ENCODE peak calls at places on chromosomes 2 and 18, in ten cellular contexts. I is HL-60, P is vagina, H is HepG2, S is HCT116, T is sigmoid colon, K is suprapubic skin, R is GM23338, O is Panc1, M is prostate gland. B is an unnamed sample.

GRCh38 chr18:13530879-13531387 is 195.4 kb downstream of the FAM210A start:
- DNase-seq in I (no peak), P (peak; percentile 82), H (no peak), S (peak; percentile 4), T (peak; percentile 88), K (no peak), R (peak; percentile 50), O (peak; percentile 7), M (peak; percentile 38), B (no peak)

GRCh38 chr2:224077773-224078507 is 38.9 kb upstream of the SERPINE2 start:
- DNase-seq in I (no peak), P (no peak), H (no peak), S (no peak), T (no peak), K (no peak), R (no peak), O (no peak), M (no peak), B (no peak)

GRCh38 chr2:234468503-234468902 is 28.4 kb downstream of the ARL4C start:
- DNase-seq in I (no peak), P (no peak), H (no peak), S (no peak), T (no peak), K (no peak), R (no peak), O (no peak), M (peak; percentile 70), B (no peak)

GRCh38 chr2:71003396-71003795 is 8.7 kb upstream of the TEX261 start:
- DNase-seq in I (no peak), P (no peak), H (no peak), S (no peak), T (no peak), K (no peak), R (no peak), O (no peak), M (no peak), B (no peak)

GRCh38 chr18:382423-382984 is 114.7 kb upstream of the THOC1 start:
- DNase-seq in I (no peak), P (no peak), H (no peak), S (no peak), T (no peak), K (no peak), R (no peak), O (no peak), M (no peak), B (no peak)

GRCh38 chr2:240235149-240235803 is 94.8 kb upstream of the OTOS start:
- DNase-seq in I (no peak), P (no peak), H (no peak), S (no peak), T (peak; percentile 58), K (peak; percentile 72), R (no peak), O (no peak), M (no peak), B (no peak)

GRCh38 chr2:197972017-197972416 is 167.6 kb downstream of the PLCL1 start:
- DNase-seq in I (no peak), P (no peak), H (no peak), S (no peak), T (peak; percentile 74), K (no peak), R (no peak), O (no peak), M (no peak), B (no peak)

GRCh38 chr2:202158796-202159195 is 79.6 kb downstream of the SUMO1 start:
- DNase-seq in I (no peak), P (no peak), H (no peak), S (no peak), T (no peak), K (no peak), R (no peak), O (no peak), M (peak; percentile 8), B (no peak)

DNA sequence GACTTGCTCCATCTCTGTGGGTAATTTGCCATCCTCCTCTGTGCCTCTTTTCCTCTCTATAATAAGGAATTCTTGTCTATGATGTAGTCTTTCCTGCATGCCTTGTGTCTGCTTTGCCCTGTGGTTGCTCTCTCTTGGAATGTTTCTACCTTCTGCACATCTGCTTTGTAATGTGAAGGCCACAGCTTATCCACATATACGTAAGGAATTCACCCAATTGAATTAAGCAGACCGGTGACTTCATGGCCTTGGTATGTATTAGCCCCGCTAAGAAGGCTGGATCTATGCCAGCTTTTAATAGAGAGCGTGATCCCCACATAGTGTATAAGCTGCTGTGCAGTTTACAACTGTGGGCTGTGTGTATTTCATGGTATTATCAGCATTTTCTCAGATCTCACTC is 274.7 kb downstream of the RNF144A start:
- DNase-seq in I (no peak), P (no peak), H (peak; percentile 5), S (no peak), T (no peak), K (no peak), R (peak; percentile 6), O (no peak), M (no peak), B (no peak)
- TF ChIP-seq POLR2AphosphoS5 in I (no peak), P (no peak), H (no peak), S (no peak), T (no peak), K (no peak), R (no peak), O (no peak), M (no peak), B (no peak)

GRCh38 chr18:22169889-22170420 is 566 bp downstream of the GATA6 start:
- DNase-seq in I (no peak), P (no peak), H (peak; percentile 7), S (no peak), T (no peak), K (no peak), R (peak; percentile 67), O (no peak), M (no peak), B (no peak)

GRCh38 chr18:22169011-22169888 is at the start of gene GATA6:
- DNase-seq in I (peak; percentile 39), P (peak; percentile 89), H (peak; percentile 84), S (peak; percentile 85), T (peak; percentile 89), K (no peak), R (peak; percentile 88), O (peak; percentile 27), M (peak; percentile 81), B (peak; percentile 48)

GRCh38 chr18:22171839-22172582 is 2.6 kb downstream of the GATA6 start:
- DNase-seq in I (no peak), P (no peak), H (no peak), S (no peak), T (no peak), K (no peak), R (no peak), O (no peak), M (no peak), B (no peak)

GRCh38 chr18:22171263-22171838 is 2.0 kb downstream of the GATA6 start:
- DNase-seq in I (no peak), P (no peak), H (no peak), S (no peak), T (no peak), K (no peak), R (no peak), O (no peak), M (no peak), B (no peak)

GRCh38 chr18:22170421-22171262 is 1.3 kb downstream of the GATA6 start:
- DNase-seq in I (no peak), P (peak; percentile 87), H (peak; percentile 13), S (no peak), T (peak; percentile 77), K (no peak), R (peak; percentile 51), O (no peak), M (peak; percentile 54), B (no peak)
- TF ChIP-seq POLR2AphosphoS5 in I (no peak), P (no peak), H (no peak), S (no peak), T (peak; percentile 56), K (no peak), R (no peak), O (no peak), M (no peak), B (no peak)

GRCh38 chr18:11689031-11689971 is at the start of gene GNAL:
- DNase-seq in I (peak; percentile 40), P (peak; percentile 87), H (peak; percentile 55), S (peak; percentile 77), T (peak; percentile 88), K (peak; percentile 86), R (peak; percentile 96), O (peak; percentile 12), M (peak; percentile 77), B (peak; percentile 48)

GRCh38 chr18:11695736-11696135 is 6.7 kb downstream of the GNAL start:
- DNase-seq in I (no peak), P (no peak), H (no peak), S (no peak), T (no peak), K (no peak), R (no peak), O (no peak), M (no peak), B (no peak)

DNA sequence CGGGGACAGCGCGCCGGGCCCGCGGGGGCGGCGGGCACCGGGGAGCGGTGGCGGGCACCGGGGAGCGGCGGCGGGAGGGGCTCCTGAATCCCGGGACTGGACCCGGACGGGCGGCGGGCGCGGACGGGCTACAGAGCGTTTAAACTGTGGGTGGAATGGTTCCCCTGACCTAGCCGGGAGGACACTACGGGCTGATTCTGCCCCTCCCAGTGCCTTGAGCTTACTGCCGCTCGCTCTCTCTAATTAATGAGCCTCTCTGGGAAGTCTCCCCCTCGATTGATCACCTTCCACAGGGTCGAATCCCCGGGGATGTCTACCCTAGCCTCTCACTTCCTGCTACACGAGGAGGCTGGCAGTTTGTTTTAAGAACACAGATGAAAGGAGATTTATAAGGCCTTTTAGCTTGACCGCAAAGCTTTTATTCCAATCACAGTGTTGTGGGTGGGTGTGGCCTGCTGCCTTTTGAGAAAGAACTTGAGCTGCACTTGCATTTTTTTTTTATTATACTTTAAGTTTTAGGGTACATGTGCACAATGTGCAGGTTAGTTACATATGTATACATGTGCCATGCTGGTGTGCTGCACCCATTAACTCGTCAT is 1.0 kb downstream of the GNAL start:
- DNase-seq in I (no peak), P (peak; percentile 84), H (no peak), S (no peak), T (no peak), K (no peak), R (no peak), O (no peak), M (no peak), B (no peak)
- TF ChIP-seq POLR2AphosphoS5 in I (no peak), P (no peak), H (no peak), S (no peak), T (no peak), K (no peak), R (no peak), O (no peak), M (no peak), B (no peak)

GRCh38 chr2:207796585-207797350 is 27.1 kb upstream of the FZD5 start:
- DNase-seq in I (no peak), P (no peak), H (peak; percentile 87), S (no peak), T (no peak), K (no peak), R (peak; percentile 75), O (no peak), M (no peak), B (no peak)

GRCh38 chr2:207791579-207792243 is 22.0 kb upstream of the FZD5 start:
- DNase-seq in I (no peak), P (no peak), H (peak; percentile 44), S (no peak), T (no peak), K (no peak), R (peak; percentile 37), O (no peak), M (no peak), B (no peak)

GRCh38 chr2:207787800-207788199 is 18.1 kb upstream of the FZD5 start:
- DNase-seq in I (no peak), P (no peak), H (no peak), S (no peak), T (no peak), K (no peak), R (no peak), O (no peak), M (no peak), B (no peak)

GRCh38 chr2:207790898-207791297 is 21.2 kb upstream of the FZD5 start:
- DNase-seq in I (no peak), P (no peak), H (no peak), S (no peak), T (no peak), K (no peak), R (no peak), O (no peak), M (no peak), B (no peak)

GRCh38 chr2:207792244-207792785 is 22.6 kb upstream of the FZD5 start:
- DNase-seq in I (no peak), P (no peak), H (peak; percentile 84), S (peak; percentile 69), T (no peak), K (no peak), R (peak; percentile 36), O (no peak), M (peak; percentile 11), B (no peak)
- TF ChIP-seq POLR2AphosphoS5 in I (peak; percentile 39), P (no peak), H (peak; percentile 76), S (peak; percentile 78), T (no peak), K (no peak), R (no peak), O (no peak), M (no peak), B (no peak)